ENCODE peak calls at places on chromosomes 1 and 21, in six cellular contexts. One of them, this sample, is unnamed.

GRCh38 chr1:2229921-2230700 is 2.0 kb downstream of the SKI start:
- DNase-seq in SK-N-SH: peak
- DNase-seq in GM12891: no peak
- DNase-seq in H1: peak
- DNase-seq in GM12878: no peak
- DNase-seq in K562: peak
- DNase-seq in this sample: no peak

GRCh38 chr1:231420959-231421615 is 1.0 kb downstream of the EGLN1 start:
- DNase-seq in K562: peak
- DNase-seq in GM12878: no peak
- DNase-seq in H1: peak
- DNase-seq in GM12891: peak
- DNase-seq in SK-N-SH: peak
- DNase-seq in this sample: peak

GRCh38 chr1:201020040-201020591 is 3.4 kb downstream of the KIF21B start:
- DNase-seq in GM12891: no peak
- DNase-seq in GM12878: no peak
- DNase-seq in K562: peak
- DNase-seq in SK-N-SH: no peak
- DNase-seq in H1: no peak
- DNase-seq in this sample: no peak

GRCh38 chr1:88983791-88984552 is 8.5 kb downstream of the KYAT3 start:
- DNase-seq in H1: no peak
- DNase-seq in GM12878: no peak
- DNase-seq in K562: peak
- DNase-seq in GM12891: no peak
- DNase-seq in SK-N-SH: peak
- DNase-seq in this sample: no peak

GRCh38 chr1:184643661-184644060 is 111.0 kb downstream of the EDEM3 start:
- DNase-seq in H1: no peak
- DNase-seq in GM12891: no peak
- DNase-seq in SK-N-SH: no peak
- DNase-seq in K562: no peak
- DNase-seq in GM12878: no peak
- DNase-seq in this sample: no peak

GRCh38 chr1:234870020-234870378 is 258.6 kb downstream of the TOMM20 start:
- DNase-seq in GM12891: no peak
- DNase-seq in GM12878: no peak
- DNase-seq in H1: no peak
- DNase-seq in K562: no peak
- DNase-seq in SK-N-SH: no peak
- DNase-seq in this sample: no peak

GRCh38 chr21:36747815-36748381 is 49.0 kb downstream of the SIM2 start:
- DNase-seq in GM12891: peak
- DNase-seq in GM12878: no peak
- DNase-seq in K562: peak
- DNase-seq in H1: peak
- DNase-seq in SK-N-SH: peak
- DNase-seq in this sample: peak

GRCh38 chr1:153443486-153443885 is 17.0 kb downstream of the S100A7 start:
- DNase-seq in H1: no peak
- DNase-seq in GM12878: no peak
- DNase-seq in SK-N-SH: no peak
- DNase-seq in GM12891: no peak
- DNase-seq in K562: no peak
- DNase-seq in this sample: no peak

GRCh38 chr1:43065191-43065590 is 106.5 kb upstream of the SLC2A1 start:
- DNase-seq in GM12878: no peak
- DNase-seq in GM12891: no peak
- DNase-seq in H1: no peak
- DNase-seq in SK-N-SH: no peak
- DNase-seq in K562: no peak
- DNase-seq in this sample: no peak

GRCh38 chr1:4227986-4228385 is 327.9 kb upstream of the C1orf174 start:
- DNase-seq in GM12891: no peak
- DNase-seq in K562: peak
- DNase-seq in H1: no peak
- DNase-seq in GM12878: no peak
- DNase-seq in SK-N-SH: no peak
- DNase-seq in this sample: no peak

GRCh38 chr1:61056674-61057439 is 25.5 kb upstream of the NFIA start:
- DNase-seq in GM12891: no peak
- DNase-seq in H1: no peak
- DNase-seq in SK-N-SH: peak
- DNase-seq in K562: peak
- DNase-seq in GM12878: no peak
- DNase-seq in this sample: no peak

GRCh38 chr1:162678439-162678838 is 46.2 kb downstream of the DDR2 start:
- DNase-seq in GM12891: no peak
- DNase-seq in SK-N-SH: no peak
- DNase-seq in GM12878: no peak
- DNase-seq in H1: no peak
- DNase-seq in K562: no peak
- DNase-seq in this sample: no peak

DNA sequence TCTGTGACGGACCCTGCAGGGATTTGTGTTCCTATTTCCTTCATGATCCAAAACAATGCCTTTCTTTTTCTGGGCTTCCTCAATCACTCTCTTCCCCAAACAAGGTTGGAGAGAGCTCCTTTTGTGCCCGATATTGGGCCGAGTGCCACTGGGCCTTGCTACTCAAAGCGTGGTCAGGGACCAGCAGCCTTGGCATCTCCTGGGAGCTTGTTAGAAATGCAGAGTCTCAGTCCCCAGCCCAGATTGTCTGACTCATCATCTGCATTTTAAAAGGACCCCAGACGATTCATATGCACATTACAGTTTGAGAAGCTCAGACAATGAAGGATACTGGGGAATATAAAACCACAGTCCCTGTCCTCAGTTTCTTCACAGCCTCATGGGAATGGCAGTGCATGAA is 19.9 kb downstream of the ADORA1 start:
- DNase-seq in SK-N-SH: no peak
- DNase-seq in GM12878: no peak
- DNase-seq in GM12891: no peak
- DNase-seq in K562: no peak
- DNase-seq in H1: no peak
- DNase-seq in this sample: no peak
- TF ChIP-seq TAF1 in SK-N-SH: no peak
- TF ChIP-seq TAF1 in GM12878: no peak
- TF ChIP-seq TAF1 in GM12891: no peak
- TF ChIP-seq TAF1 in K562: no peak
- TF ChIP-seq TAF1 in H1: no peak
- TF ChIP-seq TAF1 in this sample: no peak

GRCh38 chr1:15703562-15703961 is 19.4 kb downstream of the PLEKHM2 start:
- DNase-seq in GM12878: no peak
- DNase-seq in GM12891: no peak
- DNase-seq in K562: no peak
- DNase-seq in SK-N-SH: no peak
- DNase-seq in H1: no peak
- DNase-seq in this sample: no peak
- TF ChIP-seq POLR2AphosphoS5 in GM12878: no peak
- TF ChIP-seq POLR2AphosphoS5 in GM12891: no peak
- TF ChIP-seq POLR2AphosphoS5 in K562: no peak
- TF ChIP-seq POLR2AphosphoS5 in SK-N-SH: no peak
- TF ChIP-seq POLR2AphosphoS5 in H1: no peak
- TF ChIP-seq POLR2AphosphoS5 in this sample: no peak

GRCh38 chr1:40754201-40754600 is 29.4 kb upstream of the KCNQ4 start:
- DNase-seq in H1: no peak
- DNase-seq in GM12878: no peak
- DNase-seq in K562: no peak
- DNase-seq in SK-N-SH: no peak
- DNase-seq in GM12891: no peak
- DNase-seq in this sample: no peak
- TF ChIP-seq TAF1 in H1: no peak
- TF ChIP-seq TAF1 in GM12878: no peak
- TF ChIP-seq TAF1 in K562: no peak
- TF ChIP-seq TAF1 in SK-N-SH: no peak
- TF ChIP-seq TAF1 in GM12891: no peak
- TF ChIP-seq TAF1 in this sample: no peak

GRCh38 chr1:55696181-55696580 is 481.0 kb upstream of the USP24 start:
- DNase-seq in SK-N-SH: no peak
- DNase-seq in K562: no peak
- DNase-seq in H1: no peak
- DNase-seq in GM12878: no peak
- DNase-seq in GM12891: no peak
- DNase-seq in this sample: no peak
- TF ChIP-seq POLR2AphosphoS5 in SK-N-SH: no peak
- TF ChIP-seq POLR2AphosphoS5 in K562: no peak
- TF ChIP-seq POLR2AphosphoS5 in H1: no peak
- TF ChIP-seq POLR2AphosphoS5 in GM12878: no peak
- TF ChIP-seq POLR2AphosphoS5 in GM12891: no peak
- TF ChIP-seq POLR2AphosphoS5 in this sample: no peak

GRCh38 chr1:9302745-9303524 is 10.2 kb downstream of the SPSB1 start:
- DNase-seq in H1: no peak
- DNase-seq in K562: no peak
- DNase-seq in GM12878: no peak
- DNase-seq in GM12891: no peak
- DNase-seq in SK-N-SH: no peak
- DNase-seq in this sample: no peak
- TF ChIP-seq TAF1 in H1: no peak
- TF ChIP-seq TAF1 in K562: no peak
- TF ChIP-seq TAF1 in GM12878: no peak
- TF ChIP-seq TAF1 in GM12891: no peak
- TF ChIP-seq TAF1 in SK-N-SH: no peak
- TF ChIP-seq TAF1 in this sample: no peak

GRCh38 chr1:39151267-39151666 is 53.2 kb upstream of the MACF1 start:
- DNase-seq in H1: no peak
- DNase-seq in K562: no peak
- DNase-seq in GM12891: no peak
- DNase-seq in SK-N-SH: no peak
- DNase-seq in GM12878: no peak
- DNase-seq in this sample: no peak
- TF ChIP-seq POLR2AphosphoS5 in H1: no peak
- TF ChIP-seq POLR2AphosphoS5 in K562: no peak
- TF ChIP-seq POLR2AphosphoS5 in GM12891: no peak
- TF ChIP-seq POLR2AphosphoS5 in SK-N-SH: no peak
- TF ChIP-seq POLR2AphosphoS5 in GM12878: no peak
- TF ChIP-seq POLR2AphosphoS5 in this sample: no peak

DNA sequence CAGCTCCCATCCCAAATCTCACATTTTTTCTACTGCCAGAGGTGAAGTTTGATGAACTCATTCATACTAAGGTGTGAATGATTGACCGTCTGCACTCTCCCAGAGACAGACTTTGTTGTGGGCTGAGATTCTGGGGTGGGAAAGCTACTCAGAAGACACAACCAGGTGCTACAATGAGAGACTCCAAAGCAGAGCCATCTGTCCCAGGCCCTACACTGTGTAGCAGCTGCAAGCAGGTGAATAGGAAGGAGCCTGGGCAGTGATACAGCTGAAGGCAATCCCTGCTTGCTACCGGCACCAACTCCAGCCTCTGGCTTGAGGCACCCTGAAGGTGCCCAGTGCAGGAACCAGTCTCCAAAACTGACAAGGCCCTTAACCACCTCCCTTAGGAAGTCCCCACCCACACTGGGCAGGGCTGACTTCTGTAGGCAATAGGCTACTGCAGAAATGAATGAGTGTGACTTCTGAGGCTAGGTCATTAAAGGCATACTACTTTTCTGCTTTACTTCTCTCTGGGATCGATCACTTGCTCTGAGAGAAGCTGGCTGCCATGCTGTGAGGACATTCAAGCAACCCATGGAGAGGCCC is 79.7 kb upstream of the RUNX3 start:
- DNase-seq in GM12878: no peak
- DNase-seq in SK-N-SH: no peak
- DNase-seq in GM12891: no peak
- DNase-seq in H1: no peak
- DNase-seq in K562: no peak
- DNase-seq in this sample: no peak
- TF ChIP-seq TAF1 in GM12878: no peak
- TF ChIP-seq TAF1 in SK-N-SH: no peak
- TF ChIP-seq TAF1 in GM12891: no peak
- TF ChIP-seq TAF1 in H1: no peak
- TF ChIP-seq TAF1 in K562: no peak
- TF ChIP-seq TAF1 in this sample: no peak

DNA sequence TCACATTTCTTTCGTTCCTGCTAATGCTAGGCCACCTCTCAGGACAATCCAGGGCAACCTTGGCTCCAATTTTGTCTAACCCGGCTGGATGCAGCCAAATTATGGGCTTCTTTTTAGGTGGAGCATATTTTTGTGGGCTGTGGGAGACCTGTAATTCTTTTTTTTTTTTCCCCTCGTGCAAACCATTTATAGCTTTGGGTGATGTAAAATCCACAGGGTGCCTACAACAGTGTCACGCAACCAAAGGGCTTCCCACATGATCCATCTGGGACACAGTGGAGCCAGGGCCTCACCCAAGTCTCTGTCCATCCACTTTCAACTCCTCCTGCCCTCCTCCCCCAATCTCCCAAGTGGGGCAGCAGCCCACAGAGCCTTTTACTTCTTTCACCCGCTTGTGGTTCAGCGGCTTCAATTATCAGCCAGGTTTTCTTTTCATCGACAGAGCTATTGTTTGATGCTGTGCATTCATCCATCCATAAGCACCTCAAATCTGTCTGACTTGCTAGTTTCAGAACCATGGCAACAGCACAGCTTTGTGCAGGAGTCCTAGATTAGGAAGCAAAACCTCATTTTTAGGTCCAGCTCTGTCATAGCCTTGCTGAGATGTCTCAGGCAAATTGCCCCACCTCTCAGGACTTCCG is 10.0 kb upstream of the OVAAL start:
- DNase-seq in H1: no peak
- DNase-seq in GM12891: no peak
- DNase-seq in SK-N-SH: no peak
- DNase-seq in GM12878: no peak
- DNase-seq in K562: no peak
- DNase-seq in this sample: no peak
- TF ChIP-seq POLR2AphosphoS5 in H1: no peak
- TF ChIP-seq POLR2AphosphoS5 in GM12891: no peak
- TF ChIP-seq POLR2AphosphoS5 in SK-N-SH: no peak
- TF ChIP-seq POLR2AphosphoS5 in GM12878: no peak
- TF ChIP-seq POLR2AphosphoS5 in K562: no peak
- TF ChIP-seq POLR2AphosphoS5 in this sample: no peak

DNA sequence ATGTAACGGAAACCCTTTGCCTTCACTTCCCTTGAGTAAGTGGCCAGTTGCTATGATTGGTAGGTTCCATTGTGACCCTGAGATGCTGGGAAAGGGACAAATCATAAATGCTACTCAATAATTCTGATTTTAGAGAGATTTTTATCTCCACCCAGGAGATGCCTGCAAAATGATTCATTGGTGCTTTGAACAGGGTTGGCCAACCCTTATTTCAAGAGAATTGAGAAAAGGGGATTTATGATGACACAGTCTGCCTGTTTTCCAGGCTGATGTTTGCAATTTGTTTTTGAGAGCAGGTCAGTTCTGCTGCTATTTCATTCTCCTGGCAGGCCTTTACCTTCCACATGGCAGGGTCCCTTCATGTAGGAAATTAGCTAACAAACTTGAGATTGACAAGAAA is 22.6 kb downstream of the XCL1 start:
- DNase-seq in GM12891: no peak
- DNase-seq in H1: no peak
- DNase-seq in GM12878: no peak
- DNase-seq in SK-N-SH: no peak
- DNase-seq in K562: no peak
- DNase-seq in this sample: no peak
- TF ChIP-seq TAF1 in GM12891: no peak
- TF ChIP-seq TAF1 in H1: no peak
- TF ChIP-seq TAF1 in GM12878: no peak
- TF ChIP-seq TAF1 in SK-N-SH: no peak
- TF ChIP-seq TAF1 in K562: no peak
- TF ChIP-seq TAF1 in this sample: no peak

This sample was measured in GM12892.